ENCODE peak calls at places on chromosomes 3 and 15, in five cellular contexts. W, N, J, Y and L are unnamed samples.

GRCh38 chr15:77497108-77497737 is 76.5 kb downstream of the HMG20A start:
- DNase-seq in Y (no peak), N (no peak), W (peak; percentile 51), J (peak; percentile 79), L (no peak)

GRCh38 chr3:46461971-46462910 is 2.5 kb downstream of the LTF start:
- DNase-seq in Y (no peak), J (no peak), W (no peak), N (no peak), L (no peak)

GRCh38 chr15:40392986-40393948 is 10.7 kb downstream of the KNSTRN start:
- DNase-seq in N (no peak), W (no peak), J (no peak), Y (no peak), L (no peak)

GRCh38 chr3:160804762-160805161 is 48.7 kb downstream of the PPM1L start:
- DNase-seq in N (no peak), J (peak; percentile 66), Y (no peak), W (no peak), L (no peak)

GRCh38 chr3:179852117-179852886 is 184.4 kb downstream of the PEX5L start:
- DNase-seq in J (peak; percentile 14), W (no peak), N (peak; percentile 3), Y (no peak), L (no peak)

GRCh38 chr3:170307998-170308398 is 49.5 kb upstream of the SKIL start:
- DNase-seq in N (no peak), W (no peak), J (no peak), Y (no peak), L (no peak)

GRCh38 chr3:133834621-133835417 is 29.2 kb downstream of the SRPRB start:
- DNase-seq in Y (no peak), J (no peak), N (no peak), W (no peak), L (no peak)

GRCh38 chr15:36632196-36632595 is 52.8 kb downstream of the CDIN1 start:
- DNase-seq in W (peak; percentile 32), J (no peak), Y (no peak), N (no peak), L (no peak)

GRCh38 chr3:156681003-156681402 is 6.6 kb downstream of the TIPARP start:
- DNase-seq in N (no peak), Y (no peak), J (peak; percentile 42), W (peak; percentile 89), L (peak; percentile 31)

GRCh38 chr3:156725706-156726105 is 51.3 kb downstream of the TIPARP start:
- DNase-seq in N (no peak), J (no peak), W (no peak), Y (no peak), L (no peak)

GRCh38 chr3:12380408-12380795 is 91.5 kb downstream of the PPARG start:
- DNase-seq in N (no peak), J (no peak), W (no peak), Y (no peak), L (no peak)

GRCh38 chr3:10964537-10965167 is 27.9 kb upstream of the SLC6A1 start:
- DNase-seq in Y (no peak), J (no peak), N (no peak), W (no peak), L (no peak)

GRCh38 chr3:33858131-33858530 is 59.7 kb downstream of the PDCD6IP start:
- DNase-seq in J (no peak), Y (no peak), N (no peak), W (peak; percentile 18), L (no peak)

GRCh38 chr15:36347272-36347864 is 232.1 kb upstream of the CDIN1 start:
- DNase-seq in Y (no peak), J (peak; percentile 17), N (no peak), W (no peak), L (no peak)

GRCh38 chr15:77507911-77508310 is 87.2 kb downstream of the HMG20A start:
- DNase-seq in W (no peak), N (no peak), Y (no peak), J (no peak), L (no peak)

GRCh38 chr3:104873331-104873730 is 493.4 kb upstream of the ALCAM start:
- DNase-seq in W (no peak), N (no peak), J (peak; percentile 6), Y (no peak), L (no peak)

GRCh38 chr3:19013879-19014278 is 134.4 kb upstream of the KCNH8 start:
- DNase-seq in W (no peak), J (no peak), N (no peak), Y (no peak), L (no peak)

GRCh38 chr3:171804618-171805389 is 5.5 kb downstream of the PLD1 start:
- DNase-seq in Y (no peak), J (no peak), W (no peak), N (no peak), L (no peak)

GRCh38 chr3:50675179-50676030 is 678 bp downstream of the DOCK3 start:
- DNase-seq in N (no peak), J (peak; percentile 27), W (no peak), Y (peak; percentile 22), L (peak; percentile 21)

GRCh38 chr3:107752202-107752990 is 229.6 kb downstream of the BBX start:
- DNase-seq in Y (no peak), J (peak; percentile 32), W (no peak), N (no peak), L (peak; percentile 74)

GRCh38 chr3:3705090-3705775 is 94.0 kb upstream of the LRRN1 start:
- DNase-seq in Y (no peak), J (no peak), N (no peak), W (no peak), L (no peak)

GRCh38 chr3:40713306-40713705 is 188.5 kb downstream of the ZNF621 start:
- DNase-seq in Y (no peak), N (no peak), J (no peak), W (no peak), L (no peak)

GRCh38 chr3:26236991-26237682 is 385.4 kb upstream of the LRRC3B start:
- DNase-seq in J (no peak), N (no peak), W (no peak), Y (no peak), L (no peak)

GRCh38 chr3:139758654-139759291 is 81.0 kb upstream of the NMNAT3 start:
- DNase-seq in J (no peak), W (no peak), Y (no peak), N (no peak), L (no peak)

GRCh38 chr3:187946031-187946691 is 200.9 kb upstream of the BCL6 start:
- DNase-seq in J (no peak), N (no peak), Y (no peak), W (no peak), L (no peak)

GRCh38 chr3:9009976-9010545 is 46.8 kb upstream of the RAD18 start:
- DNase-seq in J (no peak), W (no peak), N (no peak), Y (no peak), L (no peak)

GRCh38 chr15:84795186-84795585 is 22.0 kb upstream of the ALPK3 start:
- DNase-seq in N (no peak), W (no peak), Y (no peak), J (no peak), L (no peak)

GRCh38 chr15:74808073-74808839 is 4.4 kb upstream of the LMAN1L start:
- DNase-seq in N (no peak), J (no peak), Y (no peak), W (no peak), L (no peak)

GRCh38 chr3:29283739-29284138 is 2.9 kb downstream of the RBMS3 start:
- DNase-seq in Y (no peak), N (no peak), J (no peak), W (no peak), L (no peak)

GRCh38 chr3:140147965-140148490 is 213.0 kb downstream of the CLSTN2 start:
- DNase-seq in Y (no peak), N (no peak), W (no peak), J (no peak), L (no peak)

GRCh38 chr3:171944109-171945016 is 95.0 kb upstream of the FNDC3B start:
- DNase-seq in J (no peak), W (no peak), N (no peak), Y (no peak), L (no peak)

GRCh38 chr3:65605876-65606432 is 432.8 kb downstream of the MAGI1 start:
- DNase-seq in N (no peak), J (no peak), Y (no peak), W (no peak), L (no peak)

GRCh38 chr15:90890839-90891238 is 6.5 kb downstream of the FES start:
- DNase-seq in N (no peak), Y (no peak), W (no peak), J (no peak), L (no peak)

GRCh38 chr3:98796334-98796733 is 33.2 kb downstream of the ST3GAL6 start:
- DNase-seq in Y (no peak), J (no peak), N (no peak), W (no peak), L (no peak)